ENCODE peak calls at places on chromosomes 2 and 18, in seven cellular contexts. W, I, M, Q, D, C and K are unnamed samples.
A peak's percentile ranks its signal among the peaks of the same experiment; 100 is the strongest.

GRCh38 chr2:204234879-204235278 is 298.3 kb downstream of the ICOS start:
- DNase-seq in W (no peak), I (no peak), M (no peak), Q (no peak), D (no peak), C (no peak), K (no peak)

GRCh38 chr18:79400591-79401381 is 5.1 kb downstream of the NFATC1 start:
- DNase-seq in W (no peak), I (no peak), M (peak; percentile 24), Q (no peak), D (no peak), C (no peak), K (no peak)

GRCh38 chr2:112692496-112692911 is 28.3 kb upstream of the NT5DC4 start:
- DNase-seq in W (peak; percentile 97), I (no peak), M (peak; percentile 87), Q (peak; percentile 41), D (peak; percentile 85), C (peak; percentile 96), K (no peak)

GRCh38 chr2:134133622-134134312 is 120.1 kb upstream of the MGAT5 start:
- DNase-seq in W (no peak), I (no peak), M (no peak), Q (no peak), D (no peak), C (no peak), K (no peak)

GRCh38 chr2:69770193-69770702 is 28.3 kb downstream of the ANXA4 start:
- DNase-seq in W (peak; percentile 72), I (no peak), M (no peak), Q (no peak), D (peak; percentile 87), C (peak; percentile 68), K (no peak)

GRCh38 chr18:63979409-63979908 is 9.6 kb downstream of the SERPINB8 start:
- DNase-seq in W (peak; percentile 36), I (peak; percentile 64), M (no peak), Q (peak; percentile 61), D (peak; percentile 41), C (peak; percentile 66), K (peak; percentile 76)

GRCh38 chr18:42950732-42951131 is 164.8 kb downstream of the RIT2 start:
- DNase-seq in W (no peak), I (no peak), M (no peak), Q (no peak), D (no peak), C (no peak), K (no peak)

GRCh38 chr2:170949415-170949814 is 20.4 kb downstream of the GORASP2 start:
- DNase-seq in W (no peak), I (no peak), M (no peak), Q (no peak), D (no peak), C (no peak), K (no peak)

GRCh38 chr2:235070063-235070706 is 118.4 kb downstream of the SH3BP4 start:
- DNase-seq in W (no peak), I (no peak), M (no peak), Q (no peak), D (no peak), C (no peak), K (no peak)

GRCh38 chr18:9792565-9793226 is 84.6 kb downstream of the RAB31 start:
- DNase-seq in W (peak; percentile 72), I (peak; percentile 51), M (no peak), Q (peak; percentile 91), D (no peak), C (peak; percentile 38), K (no peak)

GRCh38 chr18:70469916-70470315 is 181.1 kb downstream of the SOCS6 start:
- DNase-seq in W (no peak), I (peak; percentile 65), M (no peak), Q (no peak), D (no peak), C (no peak), K (no peak)

GRCh38 chr2:239445771-239446524 is 45.1 kb upstream of the HDAC4 start:
- DNase-seq in W (no peak), I (no peak), M (no peak), Q (no peak), D (no peak), C (peak; percentile 72), K (no peak)

GRCh38 chr2:209495855-209496585 is 72.2 kb downstream of the MAP2 start:
- DNase-seq in W (no peak), I (peak; percentile 8), M (no peak), Q (no peak), D (peak; percentile 88), C (peak; percentile 86), K (no peak)
- TF ChIP-seq JUND in W (no peak), I (peak; percentile 98), M (no peak), Q (no peak), D (peak; percentile 99), C (no peak), K (no peak)

DNA sequence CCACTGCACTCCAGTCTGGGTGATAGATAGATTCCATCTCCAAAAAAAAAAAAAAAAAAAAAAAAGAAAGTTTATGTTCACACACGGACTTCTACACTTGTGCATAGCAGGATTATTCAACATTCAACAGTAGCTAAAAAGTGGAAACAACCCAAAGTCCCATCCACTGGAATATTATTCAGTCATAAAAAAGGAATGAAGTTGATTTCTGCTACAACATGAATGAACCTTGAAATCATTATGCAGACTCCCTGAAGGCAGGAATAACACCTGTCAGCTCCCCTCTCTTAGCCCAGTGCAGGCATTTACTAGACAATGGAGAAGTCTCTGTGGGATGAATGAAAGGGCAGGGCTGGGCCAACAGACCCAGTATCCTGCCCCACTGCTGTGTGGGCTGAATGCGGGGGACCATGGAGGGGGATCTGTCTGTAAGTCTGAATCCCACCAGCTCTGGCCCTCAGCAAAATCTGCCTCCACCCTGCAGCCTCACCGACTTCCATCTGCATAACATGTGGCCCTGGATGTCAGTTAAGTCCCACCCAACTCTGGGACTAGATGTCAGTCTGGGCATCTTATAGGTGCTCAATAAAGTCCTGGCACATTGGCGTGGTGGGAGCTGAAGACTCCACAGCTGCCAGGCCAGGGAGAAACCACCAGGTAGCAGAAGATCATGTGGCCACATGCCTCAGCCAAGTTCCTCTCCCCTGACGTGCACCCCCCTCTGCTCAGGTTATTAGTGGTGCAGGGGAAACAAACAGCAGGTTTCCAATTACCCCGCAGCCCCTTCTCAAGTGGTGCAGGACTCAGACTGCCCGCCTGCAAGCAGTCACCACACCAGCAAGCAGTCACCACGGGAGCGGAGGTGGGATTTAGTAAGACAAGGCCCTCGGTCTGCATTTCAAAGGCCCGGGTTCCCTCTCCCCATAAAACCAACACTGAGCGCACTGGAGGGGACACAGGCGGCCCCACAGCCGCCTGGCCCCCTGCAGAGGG is 8.9 kb downstream of the ZFP36L2 start:
- DNase-seq in W (no peak), I (no peak), M (no peak), Q (peak; percentile 82), D (no peak), C (no peak), K (no peak)
- TF ChIP-seq JUND in W (no peak), I (no peak), M (no peak), Q (no peak), D (no peak), C (no peak), K (no peak)

GRCh38 chr2:60676950-60677349 is 79.1 kb upstream of the PAPOLG start:
- DNase-seq in W (no peak), I (no peak), M (no peak), Q (no peak), D (no peak), C (no peak), K (no peak)
- TF ChIP-seq JUND in W (no peak), I (no peak), M (no peak), Q (no peak), D (no peak), C (no peak), K (no peak)

GRCh38 chr2:174776686-174777085 is 12.4 kb upstream of the CHRNA1 start:
- DNase-seq in W (no peak), I (no peak), M (no peak), Q (no peak), D (no peak), C (no peak), K (no peak)

GRCh38 chr2:174776223-174776622 is 12.0 kb upstream of the CHRNA1 start:
- DNase-seq in W (peak; percentile 36), I (no peak), M (no peak), Q (peak; percentile 89), D (no peak), C (no peak), K (no peak)

GRCh38 chr2:174777334-174777733 is 13.1 kb upstream of the CHRNA1 start:
- DNase-seq in W (no peak), I (no peak), M (no peak), Q (no peak), D (no peak), C (no peak), K (no peak)

GRCh38 chr2:174774828-174775227 is 10.6 kb upstream of the CHRNA1 start:
- DNase-seq in W (no peak), I (no peak), M (no peak), Q (no peak), D (no peak), C (no peak), K (no peak)

GRCh38 chr2:174775586-174775985 is 11.3 kb upstream of the CHRNA1 start:
- DNase-seq in W (peak; percentile 10), I (no peak), M (no peak), Q (no peak), D (no peak), C (no peak), K (no peak)
- TF ChIP-seq JUND in W (no peak), I (no peak), M (no peak), Q (no peak), D (no peak), C (no peak), K (no peak)